ENCODE peak calls at places on chromosomes 12 and 14, in ten cellular contexts. H is RWPE2, M is SK-N-SH, F is A549, U is tibial artery, D is HepG2, N is left ventricle myocardium inferior, I is OCI-LY7, Y is upper lobe of right lung, Q is heart left ventricle. B is an unnamed sample.

GRCh38 chr12:111803851-111804250 is 37.1 kb downstream of the ALDH2 start:
- DNase-seq in H (no peak), M (no peak), F (no peak), U (no peak), D (no peak), N (no peak), I (no peak), Y (no peak), Q (no peak), B (no peak)

GRCh38 chr14:78340250-78340649 is 170.1 kb downstream of the NRXN3 start:
- DNase-seq in H (no peak), M (no peak), F (no peak), U (no peak), D (no peak), N (no peak), I (no peak), Y (no peak), Q (no peak), B (no peak)

GRCh38 chr12:92068441-92068840 is 77.2 kb downstream of the BTG1 start:
- DNase-seq in H (no peak), M (peak; percentile 24), F (no peak), U (no peak), D (peak; percentile 58), N (no peak), I (no peak), Y (no peak), Q (no peak), B (no peak)

GRCh38 chr12:20808521-20808920 is 2.0 kb upstream of the SLCO1B3 start:
- DNase-seq in H (no peak), M (no peak), F (no peak), U (no peak), D (peak; percentile 23), N (no peak), I (no peak), Y (no peak), Q (no peak), B (no peak)

GRCh38 chr14:99716850-99717681 is 33.0 kb downstream of the CYP46A1 start:
- DNase-seq in H (peak; percentile 54), M (no peak), F (no peak), U (no peak), D (no peak), N (no peak), I (no peak), Y (no peak), Q (no peak), B (no peak)

GRCh38 chr12:47303207-47303606 is 223.4 kb upstream of the AMIGO2 start:
- DNase-seq in H (no peak), M (no peak), F (no peak), U (no peak), D (no peak), N (no peak), I (no peak), Y (no peak), Q (no peak), B (no peak)

GRCh38 chr12:77324763-77325468 is 259.5 kb upstream of the E2F7 start:
- DNase-seq in H (no peak), M (peak; percentile 87), F (peak; percentile 67), U (peak; percentile 67), D (peak; percentile 33), N (peak; percentile 76), I (peak; percentile 35), Y (peak; percentile 85), Q (peak; percentile 78), B (no peak)

GRCh38 chr14:93105362-93105761 is 10.4 kb downstream of the ITPK1 start:
- DNase-seq in H (no peak), M (no peak), F (no peak), U (no peak), D (no peak), N (peak; percentile 44), I (no peak), Y (peak; percentile 86), Q (peak; percentile 51), B (no peak)

GRCh38 chr12:112590281-112590680 is 171.5 kb downstream of the PTPN11 start:
- DNase-seq in H (no peak), M (no peak), F (no peak), U (no peak), D (no peak), N (no peak), I (no peak), Y (no peak), Q (no peak), B (no peak)

GRCh38 chr14:73784065-73784987 is 67.3 kb upstream of the PTGR2 start:
- DNase-seq in H (no peak), M (no peak), F (no peak), U (no peak), D (no peak), N (no peak), I (peak; percentile 41), Y (no peak), Q (no peak), B (no peak)

GRCh38 chr14:53354331-53354730 is 201.2 kb upstream of the DDHD1 start:
- DNase-seq in H (no peak), M (no peak), F (no peak), U (no peak), D (no peak), N (no peak), I (no peak), Y (no peak), Q (no peak), B (no peak)

GRCh38 chr14:88323520-88324199 is 591 bp upstream of the KCNK10 start:
- DNase-seq in H (no peak), M (peak; percentile 82), F (no peak), U (no peak), D (no peak), N (no peak), I (peak; percentile 84), Y (no peak), Q (no peak), B (no peak)

GRCh38 chr14:68975667-68976066 is 3.4 kb downstream of the ACTN1 start:
- DNase-seq in H (no peak), M (no peak), F (no peak), U (peak; percentile 81), D (no peak), N (no peak), I (no peak), Y (no peak), Q (no peak), B (no peak)

GRCh38 chr14:53180272-53181221 is 27.4 kb upstream of the DDHD1 start:
- DNase-seq in H (no peak), M (no peak), F (no peak), U (no peak), D (peak; percentile 15), N (no peak), I (peak; percentile 7), Y (no peak), Q (no peak), B (peak; percentile 43)

GRCh38 chr12:62653740-62654139 is 187.1 kb downstream of the MON2 start:
- DNase-seq in H (no peak), M (no peak), F (no peak), U (no peak), D (no peak), N (no peak), I (no peak), Y (no peak), Q (no peak), B (no peak)

GRCh38 chr14:104724981-104725771 is 1.1 kb downstream of the ADSS1 start:
- DNase-seq in H (no peak), M (peak; percentile 84), F (peak; percentile 59), U (peak; percentile 92), D (peak; percentile 43), N (peak; percentile 70), I (no peak), Y (no peak), Q (peak; percentile 75), B (no peak)

GRCh38 chr12:81888961-81889360 is 129.8 kb upstream of the PPFIA2 start:
- DNase-seq in H (no peak), M (no peak), F (no peak), U (no peak), D (no peak), N (no peak), I (no peak), Y (no peak), Q (no peak), B (no peak)

GRCh38 chr12:105706973-105707334 is 376.5 kb downstream of the C12orf75 start:
- DNase-seq in H (no peak), M (no peak), F (no peak), U (no peak), D (no peak), N (no peak), I (no peak), Y (no peak), Q (no peak), B (no peak)

GRCh38 chr14:24418492-24418873 is 11.0 kb downstream of the CBLN3 start:
- DNase-seq in H (no peak), M (no peak), F (no peak), U (no peak), D (no peak), N (no peak), I (no peak), Y (no peak), Q (no peak), B (no peak)

GRCh38 chr12:96194901-96195844 is 998 bp downstream of the ELK3 start:
- DNase-seq in H (no peak), M (peak; percentile 77), F (peak; percentile 71), U (peak; percentile 71), D (no peak), N (peak; percentile 30), I (peak; percentile 84), Y (peak; percentile 67), Q (peak; percentile 42), B (peak; percentile 75)

GRCh38 chr12:103571286-103571685 is 15.8 kb upstream of the STAB2 start:
- DNase-seq in H (no peak), M (peak; percentile 41), F (no peak), U (no peak), D (peak; percentile 16), N (peak; percentile 50), I (no peak), Y (no peak), Q (peak; percentile 42), B (no peak)

GRCh38 chr14:105856676-105857222 is 330.4 kb downstream of the TMEM121 start:
- DNase-seq in H (peak; percentile 52), M (peak; percentile 28), F (no peak), U (peak; percentile 58), D (no peak), N (no peak), I (peak; percentile 71), Y (no peak), Q (peak; percentile 11), B (no peak)
- H3K9me3 ChIP-seq in H (peaks cover 12% of the 10 kb centered on the region), M (peaks cover 6% of the 10 kb centered on the region), F (no peaks in the 10 kb centered on the region), U (no peaks in the 10 kb centered on the region), D (no peaks in the 10 kb centered on the region), N (no peaks in the 10 kb centered on the region), I (no peaks in the 10 kb centered on the region), Y (no peaks in the 10 kb centered on the region), Q (no peaks in the 10 kb centered on the region), B (no peaks in the 10 kb centered on the region)

GRCh38 chr12:68785823-68786222 is 22.2 kb upstream of the MDM2 start:
- DNase-seq in H (no peak), M (no peak), F (no peak), U (no peak), D (peak; percentile 36), N (no peak), I (no peak), Y (no peak), Q (no peak), B (no peak)
- H3K27ac ChIP-seq in H (peak overlapping the region; percentile 84), M (no peak overlapping the region), F (peak overlapping the region; percentile 83), U (no peak overlapping the region), D (peak overlapping the region; percentile 91), N (no peak overlapping the region), I (no peak overlapping the region), Y (peak overlapping the region; percentile 73), Q (no peak overlapping the region), B (no peak overlapping the region)

GRCh38 chr12:110466791-110467190 is 1.3 kb downstream of the GPN3 start:
- DNase-seq in H (no peak), M (no peak), F (no peak), U (no peak), D (no peak), N (no peak), I (no peak), Y (no peak), Q (no peak), B (no peak)
- H3K4me3 ChIP-seq in H (no peak overlapping the region), M (peak overlapping the region; percentile 82), F (peak overlapping the region; percentile 71), U (peak overlapping the region; percentile 66), D (peak overlapping the region; percentile 91), N (peak overlapping the region; percentile 93), I (peak overlapping the region; percentile 95), Y (peak overlapping the region; percentile 76), Q (peak overlapping the region; percentile 78), B (no peak overlapping the region)

GRCh38 chr14:75845136-75845804 is 136.5 kb downstream of the TGFB3 start:
- DNase-seq in H (no peak), M (no peak), F (no peak), U (no peak), D (no peak), N (no peak), I (no peak), Y (no peak), Q (no peak), B (no peak)
- H3K9me3 ChIP-seq in H (no peaks in the 10 kb centered on the region), M (no peaks in the 10 kb centered on the region), F (no peaks in the 10 kb centered on the region), U (no peaks in the 10 kb centered on the region), D (no peaks in the 10 kb centered on the region), N (no peaks in the 10 kb centered on the region), I (no peaks in the 10 kb centered on the region), Y (no peaks in the 10 kb centered on the region), Q (no peaks in the 10 kb centered on the region), B (no peaks in the 10 kb centered on the region)